ENCODE peak calls at places on chromosomes 2 and 18, in eight cellular contexts. Q, V, X, M, D, T, Y and N are unnamed samples.

GRCh38 chr18:59988098-59988706 is 88.4 kb downstream of the PMAIP1 start:
- DNase-seq in Q (peak; percentile 36), V (no peak), X (peak; percentile 53), M (peak; percentile 30), D (peak; percentile 74), T (peak; percentile 21), Y (peak; percentile 24), N (peak; percentile 65)

GRCh38 chr2:179818546-179818945 is 42.9 kb downstream of the ZNF385B start:
- DNase-seq in Q (no peak), V (no peak), X (no peak), M (no peak), D (no peak), T (no peak), Y (no peak), N (peak; percentile 81)

GRCh38 chr2:26086155-26086634 is 52.3 kb downstream of the RAB10 start:
- DNase-seq in Q (no peak), V (peak; percentile 79), X (no peak), M (no peak), D (peak; percentile 84), T (no peak), Y (no peak), N (no peak)

GRCh38 chr2:110744429-110744828 is 12.1 kb downstream of the ACOXL start:
- DNase-seq in Q (no peak), V (no peak), X (no peak), M (no peak), D (no peak), T (no peak), Y (no peak), N (no peak)

GRCh38 chr2:191705084-191705483 is 27.1 kb downstream of the NABP1 start:
- DNase-seq in Q (no peak), V (no peak), X (no peak), M (no peak), D (no peak), T (no peak), Y (no peak), N (no peak)

GRCh38 chr2:130947967-130948366 is 111.3 kb downstream of the ARHGEF4 start:
- DNase-seq in Q (no peak), V (no peak), X (no peak), M (no peak), D (no peak), T (no peak), Y (no peak), N (no peak)

GRCh38 chr2:120754067-120754960 is 18.6 kb downstream of the GLI2 start:
- DNase-seq in Q (no peak), V (no peak), X (no peak), M (no peak), D (peak; percentile 34), T (no peak), Y (no peak), N (no peak)

GRCh38 chr2:231425811-231426703 is 30.5 kb downstream of the B3GNT7 start:
- DNase-seq in Q (peak; percentile 68), V (peak; percentile 58), X (no peak), M (no peak), D (no peak), T (peak; percentile 14), Y (no peak), N (no peak)